ENCODE peak calls at places on chromosomes 16 and 17, in nine cellular contexts. Y is WTC11; B is heart right ventricle; I is CD8-positive, alpha-beta T cell; G is transverse colon; R is lung; X is H1; A is kidney; W is activated CD8-positive, alpha-beta T cell treated with anti-CD3 and anti-CD28 coated beads for 36 hours. L is an unnamed sample.

GRCh38 chr17:47220531-47220999 is 11.4 kb downstream of the MYL4 start:
- DNase-seq in I (no peak), X (no peak), G (no peak), R (no peak), B (no peak), W (peak), Y (no peak), A (no peak), L (no peak)

GRCh38 chr17:76473541-76473985 is 6.2 kb downstream of the AANAT start:
- DNase-seq in R (no peak), W (peak), X (no peak), B (no peak), Y (peak), G (no peak), A (peak), I (no peak), L (no peak)

GRCh38 chr16:62883526-62883925 is 847.3 kb upstream of the CDH8 start:
- DNase-seq in G (no peak), A (no peak), B (no peak), I (no peak), Y (no peak), X (no peak), W (no peak), R (no peak), L (no peak)

GRCh38 chr17:45357364-45357997 is 40.7 kb upstream of the MAP3K14 start:
- DNase-seq in B (no peak), A (no peak), R (no peak), W (no peak), I (no peak), X (no peak), G (no peak), Y (no peak), L (peak)

GRCh38 chr17:21177401-21177800 is 36.6 kb downstream of the TMEM11 start:
- DNase-seq in A (no peak), I (no peak), R (no peak), Y (no peak), G (no peak), W (no peak), X (no peak), B (no peak), L (no peak)

GRCh38 chr16:87125206-87126155 is 191.7 kb downstream of the C16orf95 start:
- DNase-seq in W (no peak), A (no peak), X (no peak), Y (no peak), B (no peak), R (no peak), G (no peak), I (no peak), L (no peak)

GRCh38 chr16:70250748-70251650 is 741 bp downstream of the EXOSC6 start:
- DNase-seq in W (peak), B (peak), A (peak), R (no peak), X (no peak), Y (peak), G (peak), I (no peak), L (peak)

GRCh38 chr16:57764341-57765159 is 29.0 kb downstream of the KATNB1 start:
- DNase-seq in I (no peak), A (peak), B (no peak), G (no peak), R (no peak), W (peak), Y (peak), X (peak), L (peak)

GRCh38 chr16:81442220-81442908 is 2.2 kb upstream of the CMIP start:
- DNase-seq in W (peak), B (no peak), R (no peak), X (no peak), Y (no peak), A (peak), I (peak), G (no peak), L (no peak)

GRCh38 chr17:58614854-58615409 is 76.9 kb downstream of the TEX14 start:
- DNase-seq in R (no peak), A (no peak), B (no peak), I (no peak), W (no peak), G (no peak), Y (peak), X (no peak), L (no peak)

GRCh38 chr17:28573521-28573920 is 2.2 kb upstream of the PIGS start:
- DNase-seq in G (no peak), I (no peak), Y (no peak), B (no peak), X (no peak), W (no peak), R (no peak), A (no peak), L (no peak)

GRCh38 chr17:28573966-28574480 is 2.7 kb downstream of the ALDOC start:
- DNase-seq in G (no peak), W (no peak), A (no peak), Y (no peak), R (no peak), B (no peak), I (no peak), X (no peak), L (no peak)

GRCh38 chr17:28574536-28574935 is 2.2 kb downstream of the ALDOC start:
- DNase-seq in R (no peak), W (no peak), Y (no peak), B (peak), A (no peak), X (no peak), G (no peak), I (no peak), L (no peak)

GRCh38 chr17:28576758-28577465 is at the start of gene ALDOC:
- DNase-seq in B (peak), Y (peak), A (peak), G (peak), X (peak), I (peak), R (peak), W (peak), L (peak)

DNA sequence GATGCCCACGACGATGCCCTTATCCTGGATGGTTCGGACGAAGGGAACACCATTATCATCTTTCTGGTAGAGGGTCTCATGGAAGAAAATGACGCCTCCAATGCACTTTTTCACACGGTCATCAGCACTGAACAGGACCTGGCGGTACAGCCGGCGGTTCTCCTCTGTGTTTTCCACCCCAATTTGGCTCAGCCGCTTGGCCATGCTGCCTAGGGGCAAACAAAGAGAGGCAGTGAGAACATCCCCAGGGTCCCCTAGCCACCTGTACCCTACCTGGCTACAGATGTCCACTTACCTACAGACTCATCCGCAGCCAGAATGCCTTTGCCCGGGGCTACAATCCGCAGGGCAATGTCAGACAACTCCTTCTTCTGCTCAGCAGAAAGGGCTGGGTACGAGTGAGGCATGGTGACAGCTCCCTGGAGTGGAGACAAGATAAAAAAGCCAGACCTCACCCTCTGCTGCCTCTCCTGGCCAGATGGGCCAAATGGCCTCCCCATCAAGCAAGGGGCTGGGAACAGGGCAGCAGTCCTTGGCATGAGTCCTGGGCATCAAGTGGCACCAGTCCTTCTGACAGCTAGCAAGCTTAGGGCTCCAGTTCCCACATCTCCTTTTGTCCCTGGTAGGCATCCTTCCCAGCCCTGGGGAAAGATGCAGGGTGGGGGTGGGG is 1.4 kb downstream of the ALDOC start:
- DNase-seq in R (no peak), I (no peak), G (no peak), X (no peak), B (peak), A (no peak), Y (no peak), W (peak), L (no peak)
- TF ChIP-seq CTCF in R (no peak), I (no peak), G (no peak), X (no peak), B (no peak), A (no peak), Y (no peak), W (no peak), L (no peak)

DNA sequence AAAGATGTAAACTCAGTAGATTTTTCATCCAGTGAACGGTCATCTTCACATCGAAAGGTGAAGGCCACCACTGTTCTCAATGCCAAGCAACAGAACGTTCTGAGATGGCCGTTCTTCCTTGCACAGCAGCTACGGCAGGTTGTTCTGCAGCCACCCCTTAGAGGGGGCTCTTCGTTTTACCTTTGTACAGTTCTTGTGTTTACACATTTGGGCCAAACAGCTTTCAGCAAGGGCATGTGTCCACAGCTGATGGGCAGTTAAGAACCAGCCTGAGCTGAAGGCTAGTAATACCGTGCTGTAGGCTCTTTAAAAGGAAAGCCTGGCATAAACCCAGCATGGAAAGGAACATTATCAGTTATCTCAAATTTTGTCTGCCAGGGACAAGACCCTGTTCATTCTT is 15.9 kb downstream of the PLD6 start:
- DNase-seq in A (no peak), W (no peak), I (no peak), R (no peak), Y (no peak), G (no peak), X (no peak), B (no peak), L (no peak)
- TF ChIP-seq CTCF in A (no peak), W (no peak), I (no peak), R (no peak), Y (no peak), G (no peak), X (no peak), B (no peak), L (no peak)

DNA sequence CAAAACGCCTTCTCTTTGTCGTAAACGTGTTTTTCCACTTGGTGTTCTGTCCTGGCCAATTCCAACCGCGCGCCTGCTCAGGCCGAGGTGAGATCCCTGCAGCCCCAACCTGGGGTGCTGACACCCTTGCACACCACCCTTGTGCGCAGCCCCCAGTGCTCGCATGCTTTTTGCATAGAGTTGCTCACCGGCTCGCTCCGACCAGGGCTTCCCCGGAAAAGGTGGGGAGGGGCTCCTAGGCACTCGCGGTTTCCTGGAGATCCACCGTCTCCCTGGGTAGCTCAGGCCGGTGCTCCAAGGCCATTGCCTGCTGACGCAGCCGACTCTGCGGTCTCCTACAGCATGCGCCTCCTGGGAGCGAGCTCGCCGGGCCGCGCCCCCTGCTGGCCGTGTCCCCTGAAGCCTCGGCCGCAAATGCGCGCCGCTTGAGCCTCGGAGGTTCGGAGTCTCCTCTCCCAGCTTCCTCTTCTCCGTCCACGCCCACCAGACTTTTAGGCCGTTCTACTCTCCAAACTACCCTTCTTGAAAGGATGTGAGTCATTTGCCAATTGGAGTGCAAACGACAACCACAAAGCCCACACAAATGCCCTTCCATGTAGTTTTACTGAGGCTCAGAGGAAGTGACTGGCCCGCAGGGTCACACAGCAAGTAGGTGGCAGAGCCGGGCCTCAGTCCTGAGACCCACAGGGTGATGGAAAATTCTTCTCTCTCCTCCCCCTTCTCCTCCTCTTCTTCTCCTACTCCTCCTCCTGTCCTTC is 7.2 kb upstream of the PDP2 start:
- DNase-seq in B (peak), G (peak), I (peak), Y (peak), X (peak), A (peak), W (peak), R (peak), L (peak)
- TF ChIP-seq CTCF in B (peak), G (peak), I (peak), Y (peak), X (peak), A (peak), W (peak), R (peak), L (peak)

DNA sequence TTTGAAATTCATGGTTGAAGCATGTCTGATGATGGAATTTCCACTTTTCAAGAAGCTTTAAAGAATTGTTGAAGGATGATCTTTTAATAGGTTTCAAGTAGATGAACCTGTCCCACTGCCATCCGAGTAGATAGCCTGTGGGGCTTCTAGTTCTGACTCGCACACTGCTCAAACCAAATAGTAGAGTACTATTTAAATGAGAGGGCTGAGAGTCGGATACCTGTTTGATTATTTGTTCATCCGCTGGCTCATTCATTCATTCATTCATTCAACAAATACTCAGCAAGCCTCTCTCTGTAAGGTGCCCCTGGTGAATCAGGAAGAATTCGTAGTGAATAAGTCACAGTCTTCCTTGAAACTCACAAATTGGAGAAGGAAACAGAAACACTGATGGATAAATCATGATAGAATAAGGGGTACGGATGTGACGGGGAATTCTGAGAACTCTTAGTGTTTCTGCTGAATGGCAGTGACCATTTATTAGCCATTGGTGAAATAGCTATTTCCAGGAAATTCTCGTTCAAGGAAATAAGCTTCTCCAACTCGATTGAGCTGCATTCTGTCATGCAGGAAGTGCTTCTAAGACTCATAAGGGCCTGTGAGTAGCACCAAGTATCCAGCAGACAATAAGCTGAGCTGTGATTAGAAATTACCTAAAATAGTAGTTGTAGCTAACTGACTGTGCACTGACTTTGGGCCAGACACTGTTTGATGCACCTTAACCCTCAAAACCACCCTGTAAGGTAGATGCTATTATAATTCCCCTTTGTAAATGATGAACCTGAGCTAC is 108.0 kb upstream of the IRX5 start:
- DNase-seq in W (no peak), Y (no peak), X (no peak), R (no peak), G (no peak), B (no peak), I (no peak), A (no peak), L (no peak)
- TF ChIP-seq CTCF in W (no peak), Y (no peak), X (no peak), R (no peak), G (no peak), B (no peak), I (no peak), A (no peak), L (no peak)

GRCh38 chr17:63881935-63882601 is at the start of gene GH2:
- DNase-seq in Y (peak), A (no peak), X (no peak), I (peak), B (no peak), R (peak), W (peak), G (peak), L (peak)

GRCh38 chr17:63880706-63881105 is 1.0 kb downstream of the GH2 start:
- DNase-seq in I (no peak), A (no peak), W (no peak), G (no peak), B (no peak), R (no peak), X (no peak), Y (no peak), L (no peak)
- TF ChIP-seq CTCF in I (no peak), A (no peak), W (no peak), G (no peak), B (no peak), R (no peak), X (no peak), Y (no peak), L (no peak)

GRCh38 chr17:79305376-79305775 is 230.8 kb downstream of the ENGASE start:
- DNase-seq in B (no peak), A (no peak), R (no peak), G (no peak), X (no peak), W (no peak), I (no peak), Y (no peak), L (no peak)

GRCh38 chr17:79305831-79306687 is 231.4 kb downstream of the ENGASE start:
- DNase-seq in Y (no peak), A (peak), B (peak), X (no peak), G (no peak), I (no peak), R (no peak), W (no peak), L (no peak)

GRCh38 chr17:79303641-79304205 is 229.1 kb downstream of the ENGASE start:
- DNase-seq in I (no peak), B (no peak), W (no peak), X (no peak), A (no peak), Y (no peak), R (no peak), G (no peak), L (no peak)

GRCh38 chr17:79306688-79307323 is 232.2 kb downstream of the ENGASE start:
- DNase-seq in R (no peak), B (peak), I (no peak), G (no peak), A (peak), Y (no peak), W (no peak), X (no peak), L (no peak)

DNA sequence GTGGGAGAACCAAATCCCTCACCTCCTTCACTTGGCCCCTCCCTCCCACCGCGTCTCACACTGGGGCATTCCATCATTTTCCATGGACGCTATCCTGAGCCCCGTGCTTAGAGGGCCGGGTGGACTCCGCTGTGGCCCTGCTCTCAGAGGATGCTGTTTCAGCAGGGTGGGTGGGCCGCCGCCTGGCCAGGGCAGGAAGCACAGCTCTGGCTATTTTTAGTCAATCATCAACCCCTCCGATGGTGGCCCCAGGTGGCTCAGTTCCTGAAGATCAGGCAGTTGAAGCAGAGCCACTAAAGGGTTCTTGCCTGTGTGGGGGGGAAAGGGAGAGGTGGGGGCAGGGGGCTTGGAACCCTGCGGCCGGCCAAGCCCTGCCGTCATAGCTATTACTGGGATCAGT is 230.3 kb downstream of the ENGASE start:
- DNase-seq in R (no peak), W (no peak), B (no peak), X (no peak), I (no peak), A (no peak), G (no peak), Y (peak), L (no peak)
- TF ChIP-seq CTCF in R (no peak), W (no peak), B (no peak), X (peak), I (no peak), A (no peak), G (no peak), Y (no peak), L (no peak)

DNA sequence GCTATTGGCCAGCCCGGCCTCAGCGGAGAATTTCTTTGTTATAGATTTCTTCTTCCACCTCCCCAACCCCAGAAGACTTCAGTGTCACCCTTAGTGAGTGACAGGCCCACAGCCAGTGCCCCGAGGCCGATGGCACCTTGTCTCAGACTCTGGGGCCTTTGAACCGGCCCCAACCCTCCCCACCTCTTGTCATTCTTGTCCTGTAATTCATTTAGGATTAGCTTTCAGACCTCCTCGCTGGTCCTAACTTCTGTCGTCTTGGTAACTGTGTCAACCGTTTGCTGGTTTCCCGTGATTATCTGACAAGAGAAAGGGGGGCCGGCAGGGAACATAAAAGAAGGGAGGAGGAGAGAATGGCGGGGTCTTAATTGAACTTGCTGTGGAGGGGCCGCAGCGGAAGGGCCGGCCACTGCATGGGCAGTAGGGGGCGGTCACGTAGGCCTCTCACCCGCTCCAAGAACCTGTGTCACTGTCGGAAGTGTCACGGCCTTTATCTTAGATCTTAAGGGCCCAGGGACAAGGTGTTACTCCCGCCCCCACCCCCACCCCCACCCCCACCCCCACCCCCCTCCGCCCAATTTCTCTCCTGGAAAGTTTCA is 46.5 kb upstream of the GSE1 start:
- DNase-seq in W (no peak), R (no peak), X (no peak), Y (no peak), I (no peak), B (no peak), A (no peak), G (peak), L (no peak)
- TF ChIP-seq CTCF in W (no peak), R (no peak), X (peak), Y (no peak), I (no peak), B (no peak), A (no peak), G (peak), L (peak)

GRCh38 chr17:31517524-31517923 is 126.0 kb downstream of the RAB11FIP4 start:
- DNase-seq in A (no peak), I (no peak), B (no peak), X (no peak), W (no peak), G (no peak), R (no peak), Y (peak), L (no peak)
- TF ChIP-seq CTCF in A (no peak), I (peak), B (peak), X (peak), W (peak), G (peak), R (no peak), Y (peak), L (peak)